ENCODE peak calls at places on chromosomes 12 and 14, in four cellular contexts. I, O, Y and Z are unnamed samples.

GRCh38 chr12:75628916-75629315 is 117.5 kb upstream of the KRR1 start:
- DNase-seq in I (no peak), O (no peak), Y (no peak), Z (no peak)

GRCh38 chr12:18700254-18700653 is 37.6 kb downstream of the PLCZ1 start:
- DNase-seq in I (no peak), O (peak), Y (no peak), Z (no peak)

GRCh38 chr12:46362895-46363581 is 9.5 kb downstream of the SLC38A2 start:
- DNase-seq in I (no peak), O (no peak), Y (no peak), Z (no peak)

GRCh38 chr12:96872946-96873345 is 34.1 kb upstream of the NEDD1 start:
- DNase-seq in I (no peak), O (no peak), Y (no peak), Z (no peak)

GRCh38 chr14:81826080-81826479 is 292.4 kb upstream of the SEL1L start:
- DNase-seq in I (no peak), O (no peak), Y (no peak), Z (no peak)

GRCh38 chr12:5923043-5923605 is 21.9 kb downstream of the ANO2 start:
- DNase-seq in I (no peak), O (no peak), Y (no peak), Z (no peak)

GRCh38 chr12:51822261-51822616 is 26.3 kb downstream of the FIGNL2 start:
- DNase-seq in I (no peak), O (no peak), Y (no peak), Z (no peak)

GRCh38 chr12:4852911-4853310 is 56.8 kb upstream of the KCNA1 start:
- DNase-seq in I (no peak), O (no peak), Y (no peak), Z (no peak)

GRCh38 chr12:645563-646071 is 17.6 kb downstream of the NINJ2 start:
- DNase-seq in I (no peak), O (peak), Y (peak), Z (peak)

GRCh38 chr12:59149995-59150642 is 229.8 kb upstream of the LRIG3 start:
- DNase-seq in I (no peak), O (peak), Y (peak), Z (no peak)

GRCh38 chr12:46608431-46609280 is 217.1 kb downstream of the SLC38A4 start:
- DNase-seq in I (no peak), O (peak), Y (no peak), Z (no peak)

GRCh38 chr12:51672334-51672733 is 81.3 kb downstream of the SCN8A start:
- DNase-seq in I (no peak), O (peak), Y (peak), Z (no peak)

GRCh38 chr12:50110127-50110761 is 1.8 kb upstream of the COX14 start:
- DNase-seq in I (no peak), O (peak), Y (peak), Z (no peak)

GRCh38 chr14:95061317-95062093 is 95.8 kb downstream of the DICER1 start:
- DNase-seq in I (no peak), O (no peak), Y (no peak), Z (no peak)

GRCh38 chr14:101398011-101398410 is 163.3 kb upstream of the DIO3 start:
- DNase-seq in I (no peak), O (no peak), Y (no peak), Z (no peak)

GRCh38 chr12:62903151-62903550 is 31.8 kb downstream of the PPM1H start:
- DNase-seq in I (no peak), O (no peak), Y (no peak), Z (no peak)

GRCh38 chr14:95305145-95305544 is 14.6 kb downstream of the CLMN start:
- DNase-seq in I (no peak), O (no peak), Y (no peak), Z (no peak)

GRCh38 chr12:13229504-13229903 is 33.0 kb downstream of the EMP1 start:
- DNase-seq in I (no peak), O (no peak), Y (no peak), Z (no peak)

GRCh38 chr14:22838631-22839041 is 2.3 kb downstream of the MMP14 start:
- DNase-seq in I (no peak), O (peak), Y (no peak), Z (no peak)

GRCh38 chr12:127083028-127083949 is 1183.7 kb upstream of the TMEM132C start:
- DNase-seq in I (no peak), O (peak), Y (peak), Z (no peak)